ENCODE peak calls at places on chromosomes 4 and X, in four cellular contexts. One of them, this sample, is unnamed.

GRCh38 chr4:171880136-171880535 is 66.9 kb downstream of the GALNTL6 start:
- DNase-seq in left ventricle myocardium inferior: no peak
- DNase-seq in effector memory CD4-positive, alpha-beta T cell: no peak
- DNase-seq in aorta: no peak
- DNase-seq in this sample: no peak

GRCh38 chrX:22373094-22373493 is 100.4 kb downstream of the CBLL2 start:
- DNase-seq in left ventricle myocardium inferior: no peak
- DNase-seq in effector memory CD4-positive, alpha-beta T cell: no peak
- DNase-seq in aorta: no peak
- DNase-seq in this sample: no peak

GRCh38 chr4:81724925-81725329 is 253.2 kb upstream of the RASGEF1B start:
- DNase-seq in left ventricle myocardium inferior: peak; percentile 39
- DNase-seq in effector memory CD4-positive, alpha-beta T cell: no peak
- DNase-seq in aorta: peak; percentile 69
- DNase-seq in this sample: peak; percentile 2

GRCh38 chr4:27986476-27986875 is 1125.8 kb downstream of the STIM2 start:
- DNase-seq in left ventricle myocardium inferior: no peak
- DNase-seq in effector memory CD4-positive, alpha-beta T cell: no peak
- DNase-seq in aorta: no peak
- DNase-seq in this sample: no peak

GRCh38 chrX:2462780-2463179 is 38.0 kb downstream of the DHRSX start:
- DNase-seq in left ventricle myocardium inferior: no peak
- DNase-seq in effector memory CD4-positive, alpha-beta T cell: no peak
- DNase-seq in aorta: no peak
- DNase-seq in this sample: no peak

GRCh38 chrX:38929966-38930421 is 128.7 kb downstream of the MID1IP1 start:
- DNase-seq in left ventricle myocardium inferior: no peak
- DNase-seq in effector memory CD4-positive, alpha-beta T cell: no peak
- DNase-seq in aorta: no peak
- DNase-seq in this sample: no peak

GRCh38 chr4:76127754-76128153 is 20.4 kb downstream of the NUP54 start:
- DNase-seq in left ventricle myocardium inferior: no peak
- DNase-seq in effector memory CD4-positive, alpha-beta T cell: no peak
- DNase-seq in aorta: no peak
- DNase-seq in this sample: no peak

GRCh38 chr4:19739101-19739651 is 512.5 kb upstream of the SLIT2 start:
- DNase-seq in left ventricle myocardium inferior: no peak
- DNase-seq in effector memory CD4-positive, alpha-beta T cell: no peak
- DNase-seq in aorta: no peak
- DNase-seq in this sample: no peak

GRCh38 chr4:106875340-106875739 is 160.8 kb downstream of the DKK2 start:
- DNase-seq in left ventricle myocardium inferior: no peak
- DNase-seq in effector memory CD4-positive, alpha-beta T cell: no peak
- DNase-seq in aorta: no peak
- DNase-seq in this sample: no peak

GRCh38 chr4:90328558-90328957 is 201.4 kb downstream of the CCSER1 start:
- DNase-seq in left ventricle myocardium inferior: peak; percentile 41
- DNase-seq in effector memory CD4-positive, alpha-beta T cell: no peak
- DNase-seq in aorta: no peak
- DNase-seq in this sample: no peak

GRCh38 chr4:20761382-20761781 is 61.1 kb downstream of the PACRGL start:
- DNase-seq in left ventricle myocardium inferior: no peak
- DNase-seq in effector memory CD4-positive, alpha-beta T cell: no peak
- DNase-seq in aorta: no peak
- DNase-seq in this sample: no peak

GRCh38 chr4:105194328-105195231 is 47.9 kb downstream of the TET2 start:
- DNase-seq in left ventricle myocardium inferior: no peak
- DNase-seq in effector memory CD4-positive, alpha-beta T cell: no peak
- DNase-seq in aorta: no peak
- DNase-seq in this sample: no peak

GRCh38 chrX:101417981-101418841 is 10.2 kb downstream of the HNRNPH2 start:
- DNase-seq in left ventricle myocardium inferior: peak; percentile 72
- DNase-seq in effector memory CD4-positive, alpha-beta T cell: peak; percentile 30
- DNase-seq in aorta: peak; percentile 90
- DNase-seq in this sample: peak; percentile 61

GRCh38 chrX:48945517-48946348 is 11.7 kb downstream of the OTUD5 start:
- DNase-seq in left ventricle myocardium inferior: peak; percentile 22
- DNase-seq in effector memory CD4-positive, alpha-beta T cell: peak; percentile 33
- DNase-seq in aorta: no peak
- DNase-seq in this sample: peak; percentile 24

DNA sequence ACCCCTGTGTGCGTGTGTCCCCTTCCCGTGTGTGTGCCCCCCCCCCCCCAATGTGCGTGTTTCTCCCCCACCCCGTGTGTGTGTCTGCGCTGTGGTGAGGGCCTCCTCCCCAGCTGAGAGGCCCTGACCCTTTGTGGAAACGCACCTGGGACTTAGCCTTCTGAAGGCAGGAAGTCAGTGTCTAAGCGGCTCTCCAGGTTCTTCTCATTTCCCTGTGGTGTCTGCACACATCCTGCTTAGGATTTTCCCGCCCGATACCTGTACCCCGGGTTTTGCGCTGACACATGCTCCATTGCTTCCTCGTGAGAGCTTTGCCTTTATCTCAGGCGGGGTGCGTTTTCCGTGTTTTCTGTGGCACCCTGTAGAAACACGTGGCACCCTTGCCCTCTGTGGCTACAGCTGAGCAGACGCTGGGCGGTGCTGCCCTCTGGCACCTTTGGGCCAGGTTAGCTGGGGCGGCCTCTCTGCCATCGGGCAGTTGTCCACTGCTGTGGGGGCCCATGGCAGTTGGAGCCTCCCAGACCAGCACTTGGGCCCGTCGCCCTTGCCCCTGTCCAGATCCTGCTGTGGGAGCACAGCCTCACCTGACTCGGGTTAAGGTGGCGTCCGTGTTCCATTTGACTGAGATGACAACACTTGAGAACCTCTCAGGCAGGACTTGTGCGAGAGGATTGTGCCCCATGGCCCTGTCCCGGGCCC is 26.3 kb downstream of the MAEA start:
- DNase-seq in left ventricle myocardium inferior: no peak
- DNase-seq in effector memory CD4-positive, alpha-beta T cell: no peak
- DNase-seq in aorta: no peak
- DNase-seq in this sample: peak; percentile 12
- H3K27ac ChIP-seq in left ventricle myocardium inferior: no peak overlapping the region
- H3K27ac ChIP-seq in effector memory CD4-positive, alpha-beta T cell: no peak overlapping the region
- H3K27ac ChIP-seq in aorta: no peak overlapping the region
- H3K27ac ChIP-seq in this sample: no peak overlapping the region

GRCh38 chr4:108620101-108620932 is at the start of gene RPL34:
- DNase-seq in left ventricle myocardium inferior: peak; percentile 95
- DNase-seq in effector memory CD4-positive, alpha-beta T cell: peak; percentile 97
- DNase-seq in aorta: peak; percentile 97
- DNase-seq in this sample: peak; percentile 96
- H3K27me3 ChIP-seq in left ventricle myocardium inferior: no peaks in the 10 kb centered on the region
- H3K27me3 ChIP-seq in effector memory CD4-positive, alpha-beta T cell: no peaks in the 10 kb centered on the region
- H3K27me3 ChIP-seq in aorta: no peaks in the 10 kb centered on the region
- H3K27me3 ChIP-seq in this sample: no peaks in the 10 kb centered on the region

GRCh38 chrX:143634373-143634685 is 1.6 kb downstream of the SLITRK4 start:
- DNase-seq in left ventricle myocardium inferior: no peak
- DNase-seq in effector memory CD4-positive, alpha-beta T cell: no peak
- DNase-seq in aorta: peak; percentile 76
- DNase-seq in this sample: no peak
- H3K4me3 ChIP-seq in left ventricle myocardium inferior: peak overlapping the region; percentile 58
- H3K4me3 ChIP-seq in effector memory CD4-positive, alpha-beta T cell: no peak overlapping the region
- H3K4me3 ChIP-seq in aorta: peak overlapping the region; percentile 23
- H3K4me3 ChIP-seq in this sample: no peak overlapping the region

GRCh38 chrX:371907-372306 is 14.8 kb downstream of the PPP2R3B start:
- DNase-seq in left ventricle myocardium inferior: no peak
- DNase-seq in effector memory CD4-positive, alpha-beta T cell: no peak
- DNase-seq in aorta: no peak
- DNase-seq in this sample: no peak
- H3K27ac ChIP-seq in left ventricle myocardium inferior: peak overlapping the region; percentile 96
- H3K27ac ChIP-seq in effector memory CD4-positive, alpha-beta T cell: no peak overlapping the region
- H3K27ac ChIP-seq in aorta: no peak overlapping the region
- H3K27ac ChIP-seq in this sample: no peak overlapping the region

GRCh38 chr4:1798530-1799363 is 5.7 kb downstream of the FGFR3 start:
- DNase-seq in left ventricle myocardium inferior: no peak
- DNase-seq in effector memory CD4-positive, alpha-beta T cell: no peak
- DNase-seq in aorta: no peak
- DNase-seq in this sample: no peak
- H3K27me3 ChIP-seq in left ventricle myocardium inferior: peaks cover 56% of the 10 kb centered on the region
- H3K27me3 ChIP-seq in effector memory CD4-positive, alpha-beta T cell: peaks cover 30% of the 10 kb centered on the region
- H3K27me3 ChIP-seq in aorta: no peaks in the 10 kb centered on the region
- H3K27me3 ChIP-seq in this sample: peaks cover 18% of the 10 kb centered on the region

DNA sequence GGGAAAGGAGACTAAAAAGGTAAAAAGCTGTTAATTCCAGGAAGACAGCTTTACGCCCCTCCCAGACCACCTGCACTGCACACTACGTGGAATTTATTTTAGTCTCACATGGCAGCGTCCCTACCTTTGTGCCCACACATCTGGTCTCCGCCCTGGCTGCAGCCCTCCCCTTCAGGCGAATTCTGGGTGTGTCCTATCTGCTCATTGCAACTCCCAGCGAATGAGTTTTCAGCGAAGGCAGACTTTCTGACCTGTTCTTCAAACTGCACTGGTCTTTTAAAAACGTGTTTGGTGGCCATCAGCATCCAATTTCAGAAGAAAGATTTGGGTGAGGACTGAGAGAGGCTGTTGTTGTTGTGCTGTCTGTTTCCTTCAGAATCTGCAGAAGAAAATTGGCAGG is 4.0 kb downstream of the TLR8 start:
- DNase-seq in left ventricle myocardium inferior: no peak
- DNase-seq in effector memory CD4-positive, alpha-beta T cell: no peak
- DNase-seq in aorta: no peak
- DNase-seq in this sample: no peak
- H3K4me3 ChIP-seq in left ventricle myocardium inferior: no peak overlapping the region
- H3K4me3 ChIP-seq in effector memory CD4-positive, alpha-beta T cell: no peak overlapping the region
- H3K4me3 ChIP-seq in aorta: no peak overlapping the region
- H3K4me3 ChIP-seq in this sample: no peak overlapping the region